ENCODE peak calls at places on chromosomes 11 and 22, in five cellular contexts. Y, R, Z, N and V are unnamed samples.

GRCh38 chr11:127445476-127445875 is 444.9 kb upstream of the KIRREL3 start:
- DNase-seq in Y (no peak), R (no peak), Z (no peak), N (no peak), V (no peak)

GRCh38 chr11:47971501-47971900 is 8.9 kb upstream of the PTPRJ start:
- DNase-seq in Y (no peak), R (no peak), Z (no peak), N (no peak), V (no peak)

GRCh38 chr11:57406337-57406904 is 16.0 kb upstream of the PRG2 start:
- DNase-seq in Y (peak), R (no peak), Z (no peak), N (no peak), V (no peak)

GRCh38 chr22:23431337-23432072 is 148.6 kb downstream of the IGLL1 start:
- DNase-seq in Y (no peak), R (no peak), Z (no peak), N (peak), V (no peak)

GRCh38 chr11:15507592-15507991 is 392.9 kb downstream of the INSC start:
- DNase-seq in Y (no peak), R (no peak), Z (no peak), N (peak), V (no peak)

GRCh38 chr11:131668867-131669780 is 298.7 kb downstream of the NTM start:
- DNase-seq in Y (peak), R (no peak), Z (peak), N (peak), V (peak)

GRCh38 chr22:43257549-43257948 is 70.6 kb upstream of the TTLL12 start:
- DNase-seq in Y (no peak), R (no peak), Z (no peak), N (no peak), V (no peak)

GRCh38 chr22:43531651-43532050 is 119.8 kb downstream of the MPPED1 start:
- DNase-seq in Y (no peak), R (no peak), Z (no peak), N (no peak), V (no peak)

GRCh38 chr22:32317524-32317923 is 40.1 kb upstream of the RFPL3 start:
- DNase-seq in Y (no peak), R (peak), Z (no peak), N (no peak), V (no peak)

GRCh38 chr11:61377461-61378160 is 14.8 kb upstream of the TMEM216 start:
- DNase-seq in Y (no peak), R (no peak), Z (peak), N (no peak), V (no peak)

GRCh38 chr11:133526790-133527189 is 5.5 kb downstream of the OPCML start:
- DNase-seq in Y (no peak), R (no peak), Z (no peak), N (no peak), V (no peak)

GRCh38 chr11:107076832-107077231 is 58.6 kb upstream of the GUCY1A2 start:
- DNase-seq in Y (no peak), R (no peak), Z (no peak), N (no peak), V (no peak)

GRCh38 chr11:68839953-68840641 is 1.6 kb downstream of the CPT1A start:
- DNase-seq in Y (peak), R (no peak), Z (no peak), N (no peak), V (no peak)

GRCh38 chr11:93116641-93117577 is 80.9 kb downstream of the SLC36A4 start:
- DNase-seq in Y (no peak), R (no peak), Z (no peak), N (no peak), V (no peak)

GRCh38 chr11:113885897-113886296 is 10.5 kb upstream of the USP28 start:
- DNase-seq in Y (no peak), R (peak), Z (no peak), N (no peak), V (no peak)

GRCh38 chr11:71334191-71334590 is 81.8 kb upstream of the SHANK2 start:
- DNase-seq in Y (no peak), R (peak), Z (no peak), N (no peak), V (no peak)

GRCh38 chr22:50691521-50691920 is 18.9 kb downstream of the SHANK3 start:
- DNase-seq in Y (peak), R (no peak), Z (no peak), N (peak), V (no peak)